ENCODE peak calls at places on chromosomes 3 and 15, in four cellular contexts. J is OCI-LY7, G is fibroblast of lung, A is cardiac muscle cell. U is an unnamed sample.

GRCh38 chr15:58556028-58556361 is 124.2 kb downstream of the LIPC start:
- DNase-seq in J (no peak), G (no peak), A (no peak), U (no peak)

GRCh38 chr15:63408514-63408913 is 26.9 kb upstream of the CA12 start:
- DNase-seq in J (no peak), G (no peak), A (no peak), U (peak)

GRCh38 chr3:197446713-197447455 is 108.9 kb downstream of the BDH1 start:
- DNase-seq in J (no peak), G (no peak), A (no peak), U (no peak)

GRCh38 chr3:73623996-73624362 is 762 bp downstream of the PDZRN3 start:
- DNase-seq in J (no peak), G (peak), A (peak), U (no peak)

GRCh38 chr3:64187065-64187959 is 38.0 kb downstream of the PRICKLE2 start:
- DNase-seq in J (no peak), G (peak), A (peak), U (peak)

GRCh38 chr3:194769020-194769643 is 83.4 kb downstream of the FAM43A start:
- DNase-seq in J (peak), G (peak), A (peak), U (peak)

GRCh38 chr3:52023101-52023770 is 27.5 kb upstream of the RPL29 start:
- DNase-seq in J (no peak), G (no peak), A (no peak), U (no peak)

GRCh38 chr3:124887996-124888298 is 782 bp upstream of the ITGB5 start:
- DNase-seq in J (no peak), G (no peak), A (no peak), U (no peak)

GRCh38 chr15:66936115-66936863 is 129.1 kb upstream of the SMAD3 start:
- DNase-seq in J (no peak), G (no peak), A (no peak), U (no peak)

DNA sequence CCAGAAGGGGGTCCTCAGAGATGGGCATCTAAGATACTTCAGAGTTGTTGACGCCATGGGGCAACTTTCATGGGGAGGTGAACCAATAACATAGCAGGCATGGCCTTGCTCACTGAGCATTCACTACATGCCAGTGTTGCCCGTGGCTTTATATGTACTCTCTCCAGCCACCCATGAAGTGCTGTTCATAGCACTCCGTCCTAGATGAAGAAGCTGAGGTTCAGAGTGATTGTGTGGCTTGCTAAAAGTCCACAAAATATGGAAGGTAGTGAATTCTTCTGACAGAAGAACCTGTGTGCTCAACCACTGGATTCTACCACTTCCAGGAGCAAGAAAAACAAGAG is 9.8 kb upstream of the SEMA4B start:
- DNase-seq in J (no peak), G (no peak), A (no peak), U (no peak)
- H3K4me3 ChIP-seq in J (peak), G (no peak), A (no peak), U (no peak)

GRCh38 chr15:32993285-32993684 is 201.2 kb downstream of the FMN1 start:
- DNase-seq in J (peak), G (no peak), A (peak), U (no peak)
- TF ChIP-seq CTCF in J (peak), G (peak), A (peak), U (peak)

GRCh38 chr3:130374908-130375307 is 29.4 kb downstream of the COL6A5 start:
- DNase-seq in J (no peak), G (no peak), A (no peak), U (no peak)
- H3K4me3 ChIP-seq in J (no peak), G (no peak), A (no peak), U (no peak)

GRCh38 chr3:127692501-127693335 is 20.0 kb downstream of the ABTB1 start:
- DNase-seq in J (no peak), G (no peak), A (no peak), U (no peak)

GRCh38 chr3:127693336-127693843 is 20.6 kb downstream of the ABTB1 start:
- DNase-seq in J (no peak), G (no peak), A (no peak), U (no peak)

GRCh38 chr3:127691974-127692373 is 19.2 kb downstream of the ABTB1 start:
- DNase-seq in J (no peak), G (no peak), A (no peak), U (no peak)

GRCh38 chr3:127697531-127698240 is 24.9 kb downstream of the ABTB1 start:
- DNase-seq in J (peak), G (peak), A (peak), U (peak)

GRCh38 chr3:127694467-127695215 is 21.9 kb downstream of the ABTB1 start:
- DNase-seq in J (peak), G (peak), A (no peak), U (no peak)
- TF ChIP-seq CTCF in J (peak), G (peak), A (peak), U (peak)